ENCODE peak calls at places on chromosome 1, in five cellular contexts. D is AG10803, G is prostate gland, C is psoas muscle, T is lower leg skin. F is an unnamed sample.

GRCh38 chr1:20634065-20634593 is 871 bp downstream of the PINK1 start:
- DNase-seq in D (no peak), G (no peak), C (no peak), T (no peak), F (no peak)

GRCh38 chr1:22053861-22054770 is 1.6 kb downstream of the CDC42 start:
- DNase-seq in D (peak), G (no peak), C (no peak), T (no peak), F (no peak)

GRCh38 chr1:23525558-23526174 is 5.4 kb downstream of the E2F2 start:
- DNase-seq in D (no peak), G (no peak), C (no peak), T (no peak), F (no peak)

GRCh38 chr1:174584071-174584470 is 136.3 kb downstream of the GPR52 start:
- DNase-seq in D (no peak), G (no peak), C (no peak), T (no peak), F (no peak)

GRCh38 chr1:39266269-39266668 is 61.8 kb downstream of the MACF1 start:
- DNase-seq in D (peak), G (no peak), C (no peak), T (no peak), F (no peak)

GRCh38 chr1:24173638-24174325 is 13.3 kb downstream of the IFNLR1 start:
- DNase-seq in D (no peak), G (no peak), C (no peak), T (no peak), F (no peak)

GRCh38 chr1:176670853-176671252 is 207.9 kb downstream of the PAPPA2 start:
- DNase-seq in D (no peak), G (no peak), C (no peak), T (no peak), F (no peak)

GRCh38 chr1:109632671-109633346 is 13.2 kb downstream of the AMPD2 start:
- DNase-seq in D (no peak), G (peak), C (no peak), T (peak), F (peak)

GRCh38 chr1:34405266-34405959 is 228.7 kb downstream of the C1orf94 start:
- DNase-seq in D (no peak), G (no peak), C (no peak), T (no peak), F (no peak)

GRCh38 chr1:11320153-11320936 is 47.3 kb downstream of the UBIAD1 start:
- DNase-seq in D (no peak), G (no peak), C (no peak), T (no peak), F (no peak)